ENCODE peak calls at places on chromosomes 3 and 15, in seven cellular contexts. S, U, Z, D, T, L and I are unnamed samples.

GRCh38 chr3:11551019-11551418 is 92.7 kb downstream of the VGLL4 start:
- DNase-seq in Z (no peak), S (no peak), U (no peak), T (no peak), D (no peak), L (no peak), I (no peak)

GRCh38 chr15:63941698-63942465 is 104.4 kb downstream of the DAPK2 start:
- DNase-seq in U (no peak), S (no peak), L (no peak), Z (no peak), D (no peak), T (no peak), I (no peak)

GRCh38 chr15:93524432-93524831 is 435.4 kb upstream of the RGMA start:
- DNase-seq in T (no peak), S (no peak), Z (no peak), D (no peak), L (no peak), U (no peak), I (no peak)

GRCh38 chr15:62877276-62877857 is 165.2 kb upstream of the TPM1 start:
- DNase-seq in L (no peak), D (no peak), Z (no peak), U (no peak), S (no peak), T (no peak), I (no peak)

GRCh38 chr3:52128118-52128683 is 26.0 kb downstream of the POC1A start:
- DNase-seq in L (peak), D (no peak), Z (no peak), T (peak), U (peak), S (peak), I (peak)

GRCh38 chr15:81835731-81836130 is 210.1 kb downstream of the MEX3B start:
- DNase-seq in U (no peak), Z (no peak), D (no peak), S (no peak), L (no peak), T (no peak), I (no peak)

GRCh38 chr3:1439395-1439794 is 346.6 kb downstream of the CNTN6 start:
- DNase-seq in D (no peak), T (no peak), Z (no peak), S (no peak), U (no peak), L (no peak), I (peak)

GRCh38 chr3:8773941-8774542 is 4.6 kb upstream of the OXTR start:
- DNase-seq in T (no peak), Z (no peak), S (no peak), D (no peak), U (no peak), L (no peak), I (no peak)

GRCh38 chr15:100108846-100109245 is 232.9 kb downstream of the ADAMTS17 start:
- DNase-seq in U (no peak), T (no peak), L (no peak), S (no peak), Z (no peak), D (peak), I (no peak)

GRCh38 chr3:16908006-16908405 is 23.3 kb downstream of the PLCL2 start:
- DNase-seq in U (no peak), T (no peak), Z (no peak), D (no peak), S (no peak), L (no peak), I (no peak)

GRCh38 chr3:155323063-155323666 is 29.7 kb upstream of the STRIT1 start:
- DNase-seq in D (no peak), S (peak), Z (peak), U (peak), T (peak), L (peak), I (peak)

GRCh38 chr15:56325186-56325585 is 40.0 kb upstream of the TEX9 start:
- DNase-seq in T (peak), Z (no peak), D (no peak), S (no peak), L (peak), U (peak), I (no peak)

GRCh38 chr3:98711426-98711825 is 51.7 kb upstream of the ST3GAL6 start:
- DNase-seq in L (no peak), D (no peak), Z (no peak), U (no peak), T (no peak), S (no peak), I (no peak)

GRCh38 chr3:156477306-156477705 is 77.6 kb downstream of the SSR3 start:
- DNase-seq in S (no peak), U (no peak), Z (no peak), T (no peak), L (peak), D (no peak), I (no peak)

GRCh38 chr3:185400340-185400667 is 37.4 kb downstream of the MAP3K13 start:
- DNase-seq in S (no peak), L (peak), D (no peak), T (no peak), Z (no peak), U (peak), I (no peak)

GRCh38 chr3:172892158-172892557 is 141.6 kb downstream of the ECT2 start:
- DNase-seq in Z (no peak), T (peak), U (peak), L (peak), D (no peak), S (no peak), I (no peak)

GRCh38 chr3:3191675-3192480 is 12.4 kb upstream of the CRBN start:
- DNase-seq in S (no peak), U (no peak), D (no peak), L (no peak), Z (peak), T (no peak), I (no peak)

GRCh38 chr3:127590282-127590592 is 296 bp downstream of the TPRA1 start:
- DNase-seq in L (no peak), U (no peak), S (no peak), D (no peak), T (no peak), Z (no peak), I (no peak)

GRCh38 chr15:34318277-34319079 is 19.1 kb downstream of the SLC12A6 start:
- DNase-seq in D (peak), Z (no peak), L (peak), U (peak), T (peak), S (peak), I (peak)

GRCh38 chr3:73542127-73542526 is 82.6 kb downstream of the PDZRN3 start:
- DNase-seq in D (no peak), S (no peak), T (no peak), U (peak), Z (no peak), L (no peak), I (no peak)

GRCh38 chr15:35784745-35785144 is 238.8 kb upstream of the DPH6 start:
- DNase-seq in Z (no peak), U (no peak), S (no peak), D (no peak), T (no peak), L (no peak), I (no peak)

GRCh38 chr15:101121511-101122090 is 130.2 kb downstream of the CHSY1 start:
- DNase-seq in Z (peak), U (no peak), T (peak), D (peak), L (peak), S (no peak), I (peak)

GRCh38 chr3:4988815-4989648 is 9.8 kb downstream of the BHLHE40 start:
- DNase-seq in D (no peak), T (no peak), S (peak), L (no peak), U (no peak), Z (no peak), I (peak)

GRCh38 chr15:70025413-70026296 is 72.1 kb downstream of the TLE3 start:
- DNase-seq in D (no peak), Z (no peak), U (no peak), L (peak), S (no peak), T (no peak), I (no peak)

GRCh38 chr3:113966172-113966571 is 18.4 kb downstream of the ZDHHC23 start:
- DNase-seq in U (no peak), Z (no peak), D (no peak), S (no peak), T (no peak), L (no peak), I (no peak)

GRCh38 chr3:17190353-17191078 is 305.8 kb downstream of the PLCL2 start:
- DNase-seq in S (no peak), D (no peak), T (no peak), Z (no peak), L (no peak), U (no peak), I (no peak)

GRCh38 chr3:177185035-177185574 is 12.2 kb downstream of the TBL1XR1 start:
- DNase-seq in L (no peak), D (no peak), Z (no peak), S (no peak), U (no peak), T (no peak), I (no peak)

GRCh38 chr15:90744759-90745402 is 27.7 kb downstream of the BLM start:
- DNase-seq in T (no peak), D (no peak), S (no peak), U (no peak), Z (no peak), L (no peak), I (no peak)

GRCh38 chr3:94587291-94587690 is 524.4 kb downstream of the NSUN3 start:
- DNase-seq in S (no peak), D (no peak), L (no peak), T (no peak), Z (no peak), U (peak), I (peak)

GRCh38 chr3:9678493-9678892 is 25.1 kb upstream of the CPNE9 start:
- DNase-seq in D (no peak), S (no peak), U (no peak), L (no peak), T (no peak), Z (no peak), I (no peak)

GRCh38 chr3:39137991-39138803 is 15.2 kb downstream of the CSRNP1 start:
- DNase-seq in Z (no peak), U (no peak), S (no peak), D (no peak), T (no peak), L (no peak), I (no peak)